ENCODE peak calls at places on chromosomes 5 and 9, in ten cellular contexts. One of them, this sample, is unnamed.

GRCh38 chr5:60830581-60831127 is 13.4 kb downstream of the ELOVL7 start:
- DNase-seq in ovary: no peak
- DNase-seq in stomach: no peak
- DNase-seq in stimulated activated CD4-positive, alpha-beta T cell treated with anti-CD3 and anti-CD28 coated beads, Interleukin-2, amount 100 ng/mL, for 48 hours: no peak
- DNase-seq in osteocyte: no peak
- DNase-seq in activated CD8-positive, alpha-beta memory T cell treated with anti-CD3 and anti-CD28 coated beads for 1 hour: no peak
- DNase-seq in GM06990: peak
- DNase-seq in cerebellar cortex: no peak
- DNase-seq in stimulated activated CD8-positive, alpha-beta memory T cell treated with anti-CD3 and anti-CD28 coated beads, Interleukin-7, amount 100 ng/mL, for 1 hour: no peak
- DNase-seq in amniotic stem cell: no peak
- DNase-seq in this sample: no peak

GRCh38 chr5:141623621-141624020 is 4.8 kb upstream of the DIAPH1 start:
- DNase-seq in osteocyte: no peak
- DNase-seq in activated CD8-positive, alpha-beta memory T cell treated with anti-CD3 and anti-CD28 coated beads for 1 hour: no peak
- DNase-seq in ovary: no peak
- DNase-seq in stimulated activated CD8-positive, alpha-beta memory T cell treated with anti-CD3 and anti-CD28 coated beads, Interleukin-7, amount 100 ng/mL, for 1 hour: no peak
- DNase-seq in GM06990: no peak
- DNase-seq in amniotic stem cell: no peak
- DNase-seq in stomach: no peak
- DNase-seq in cerebellar cortex: no peak
- DNase-seq in stimulated activated CD4-positive, alpha-beta T cell treated with anti-CD3 and anti-CD28 coated beads, Interleukin-2, amount 100 ng/mL, for 48 hours: no peak
- DNase-seq in this sample: no peak

GRCh38 chr5:1332461-1333001 is 12.4 kb downstream of the CLPTM1L start:
- DNase-seq in stomach: peak
- DNase-seq in GM06990: no peak
- DNase-seq in stimulated activated CD8-positive, alpha-beta memory T cell treated with anti-CD3 and anti-CD28 coated beads, Interleukin-7, amount 100 ng/mL, for 1 hour: no peak
- DNase-seq in ovary: no peak
- DNase-seq in activated CD8-positive, alpha-beta memory T cell treated with anti-CD3 and anti-CD28 coated beads for 1 hour: no peak
- DNase-seq in osteocyte: no peak
- DNase-seq in cerebellar cortex: peak
- DNase-seq in stimulated activated CD4-positive, alpha-beta T cell treated with anti-CD3 and anti-CD28 coated beads, Interleukin-2, amount 100 ng/mL, for 48 hours: no peak
- DNase-seq in amniotic stem cell: no peak
- DNase-seq in this sample: no peak

GRCh38 chr9:114525505-114525904 is 20.2 kb upstream of the WHRN start:
- DNase-seq in activated CD8-positive, alpha-beta memory T cell treated with anti-CD3 and anti-CD28 coated beads for 1 hour: no peak
- DNase-seq in stimulated activated CD8-positive, alpha-beta memory T cell treated with anti-CD3 and anti-CD28 coated beads, Interleukin-7, amount 100 ng/mL, for 1 hour: no peak
- DNase-seq in stimulated activated CD4-positive, alpha-beta T cell treated with anti-CD3 and anti-CD28 coated beads, Interleukin-2, amount 100 ng/mL, for 48 hours: no peak
- DNase-seq in ovary: no peak
- DNase-seq in cerebellar cortex: no peak
- DNase-seq in osteocyte: no peak
- DNase-seq in GM06990: no peak
- DNase-seq in stomach: no peak
- DNase-seq in amniotic stem cell: no peak
- DNase-seq in this sample: no peak

GRCh38 chr5:80715887-80716286 is 61.1 kb upstream of the DHFR start:
- DNase-seq in stimulated activated CD8-positive, alpha-beta memory T cell treated with anti-CD3 and anti-CD28 coated beads, Interleukin-7, amount 100 ng/mL, for 1 hour: no peak
- DNase-seq in activated CD8-positive, alpha-beta memory T cell treated with anti-CD3 and anti-CD28 coated beads for 1 hour: no peak
- DNase-seq in cerebellar cortex: no peak
- DNase-seq in stimulated activated CD4-positive, alpha-beta T cell treated with anti-CD3 and anti-CD28 coated beads, Interleukin-2, amount 100 ng/mL, for 48 hours: no peak
- DNase-seq in ovary: no peak
- DNase-seq in GM06990: no peak
- DNase-seq in stomach: no peak
- DNase-seq in osteocyte: no peak
- DNase-seq in amniotic stem cell: no peak
- DNase-seq in this sample: no peak

GRCh38 chr9:16721972-16722371 is 148.5 kb downstream of the BNC2 start:
- DNase-seq in amniotic stem cell: no peak
- DNase-seq in cerebellar cortex: no peak
- DNase-seq in stimulated activated CD4-positive, alpha-beta T cell treated with anti-CD3 and anti-CD28 coated beads, Interleukin-2, amount 100 ng/mL, for 48 hours: no peak
- DNase-seq in stomach: no peak
- DNase-seq in GM06990: no peak
- DNase-seq in osteocyte: no peak
- DNase-seq in activated CD8-positive, alpha-beta memory T cell treated with anti-CD3 and anti-CD28 coated beads for 1 hour: no peak
- DNase-seq in stimulated activated CD8-positive, alpha-beta memory T cell treated with anti-CD3 and anti-CD28 coated beads, Interleukin-7, amount 100 ng/mL, for 1 hour: no peak
- DNase-seq in ovary: peak
- DNase-seq in this sample: no peak

GRCh38 chr5:4873656-4874055 is 266.5 kb upstream of the ADAMTS16 start:
- DNase-seq in stomach: no peak
- DNase-seq in GM06990: no peak
- DNase-seq in ovary: no peak
- DNase-seq in stimulated activated CD8-positive, alpha-beta memory T cell treated with anti-CD3 and anti-CD28 coated beads, Interleukin-7, amount 100 ng/mL, for 1 hour: no peak
- DNase-seq in amniotic stem cell: no peak
- DNase-seq in osteocyte: no peak
- DNase-seq in activated CD8-positive, alpha-beta memory T cell treated with anti-CD3 and anti-CD28 coated beads for 1 hour: no peak
- DNase-seq in stimulated activated CD4-positive, alpha-beta T cell treated with anti-CD3 and anti-CD28 coated beads, Interleukin-2, amount 100 ng/mL, for 48 hours: no peak
- DNase-seq in cerebellar cortex: no peak
- DNase-seq in this sample: no peak

GRCh38 chr5:11573140-11573800 is 331.0 kb downstream of the CTNND2 start:
- DNase-seq in stimulated activated CD8-positive, alpha-beta memory T cell treated with anti-CD3 and anti-CD28 coated beads, Interleukin-7, amount 100 ng/mL, for 1 hour: no peak
- DNase-seq in GM06990: no peak
- DNase-seq in stimulated activated CD4-positive, alpha-beta T cell treated with anti-CD3 and anti-CD28 coated beads, Interleukin-2, amount 100 ng/mL, for 48 hours: no peak
- DNase-seq in ovary: no peak
- DNase-seq in osteocyte: no peak
- DNase-seq in cerebellar cortex: no peak
- DNase-seq in stomach: no peak
- DNase-seq in activated CD8-positive, alpha-beta memory T cell treated with anti-CD3 and anti-CD28 coated beads for 1 hour: no peak
- DNase-seq in amniotic stem cell: no peak
- DNase-seq in this sample: no peak

GRCh38 chr9:113503613-113504230 is 40.2 kb downstream of the RGS3 start:
- DNase-seq in GM06990: no peak
- DNase-seq in activated CD8-positive, alpha-beta memory T cell treated with anti-CD3 and anti-CD28 coated beads for 1 hour: no peak
- DNase-seq in osteocyte: no peak
- DNase-seq in stomach: no peak
- DNase-seq in cerebellar cortex: no peak
- DNase-seq in stimulated activated CD8-positive, alpha-beta memory T cell treated with anti-CD3 and anti-CD28 coated beads, Interleukin-7, amount 100 ng/mL, for 1 hour: no peak
- DNase-seq in stimulated activated CD4-positive, alpha-beta T cell treated with anti-CD3 and anti-CD28 coated beads, Interleukin-2, amount 100 ng/mL, for 48 hours: no peak
- DNase-seq in ovary: no peak
- DNase-seq in amniotic stem cell: no peak
- DNase-seq in this sample: no peak

GRCh38 chr5:1277331-1277730 is 17.5 kb downstream of the TERT start:
- DNase-seq in osteocyte: no peak
- DNase-seq in stimulated activated CD4-positive, alpha-beta T cell treated with anti-CD3 and anti-CD28 coated beads, Interleukin-2, amount 100 ng/mL, for 48 hours: no peak
- DNase-seq in ovary: no peak
- DNase-seq in GM06990: no peak
- DNase-seq in amniotic stem cell: no peak
- DNase-seq in stomach: no peak
- DNase-seq in stimulated activated CD8-positive, alpha-beta memory T cell treated with anti-CD3 and anti-CD28 coated beads, Interleukin-7, amount 100 ng/mL, for 1 hour: no peak
- DNase-seq in activated CD8-positive, alpha-beta memory T cell treated with anti-CD3 and anti-CD28 coated beads for 1 hour: no peak
- DNase-seq in cerebellar cortex: no peak
- DNase-seq in this sample: no peak

GRCh38 chr5:59143926-59144333 is 561.1 kb downstream of the RAB3C start:
- DNase-seq in stimulated activated CD8-positive, alpha-beta memory T cell treated with anti-CD3 and anti-CD28 coated beads, Interleukin-7, amount 100 ng/mL, for 1 hour: no peak
- DNase-seq in activated CD8-positive, alpha-beta memory T cell treated with anti-CD3 and anti-CD28 coated beads for 1 hour: no peak
- DNase-seq in cerebellar cortex: no peak
- DNase-seq in stimulated activated CD4-positive, alpha-beta T cell treated with anti-CD3 and anti-CD28 coated beads, Interleukin-2, amount 100 ng/mL, for 48 hours: no peak
- DNase-seq in amniotic stem cell: no peak
- DNase-seq in GM06990: no peak
- DNase-seq in osteocyte: no peak
- DNase-seq in ovary: no peak
- DNase-seq in stomach: no peak
- DNase-seq in this sample: no peak

GRCh38 chr9:15401266-15401665 is 21.4 kb upstream of the SNAPC3 start:
- DNase-seq in stomach: peak
- DNase-seq in osteocyte: peak
- DNase-seq in GM06990: no peak
- DNase-seq in cerebellar cortex: no peak
- DNase-seq in amniotic stem cell: no peak
- DNase-seq in stimulated activated CD8-positive, alpha-beta memory T cell treated with anti-CD3 and anti-CD28 coated beads, Interleukin-7, amount 100 ng/mL, for 1 hour: no peak
- DNase-seq in stimulated activated CD4-positive, alpha-beta T cell treated with anti-CD3 and anti-CD28 coated beads, Interleukin-2, amount 100 ng/mL, for 48 hours: no peak
- DNase-seq in ovary: no peak
- DNase-seq in activated CD8-positive, alpha-beta memory T cell treated with anti-CD3 and anti-CD28 coated beads for 1 hour: no peak
- DNase-seq in this sample: no peak

GRCh38 chr9:91856419-91856818 is 93.6 kb downstream of the ROR2 start:
- DNase-seq in amniotic stem cell: no peak
- DNase-seq in ovary: no peak
- DNase-seq in GM06990: no peak
- DNase-seq in activated CD8-positive, alpha-beta memory T cell treated with anti-CD3 and anti-CD28 coated beads for 1 hour: no peak
- DNase-seq in osteocyte: no peak
- DNase-seq in stimulated activated CD4-positive, alpha-beta T cell treated with anti-CD3 and anti-CD28 coated beads, Interleukin-2, amount 100 ng/mL, for 48 hours: no peak
- DNase-seq in stomach: no peak
- DNase-seq in stimulated activated CD8-positive, alpha-beta memory T cell treated with anti-CD3 and anti-CD28 coated beads, Interleukin-7, amount 100 ng/mL, for 1 hour: no peak
- DNase-seq in cerebellar cortex: no peak
- DNase-seq in this sample: no peak

GRCh38 chr5:83688321-83688720 is 32.3 kb downstream of the HAPLN1 start:
- DNase-seq in amniotic stem cell: no peak
- DNase-seq in activated CD8-positive, alpha-beta memory T cell treated with anti-CD3 and anti-CD28 coated beads for 1 hour: no peak
- DNase-seq in stimulated activated CD8-positive, alpha-beta memory T cell treated with anti-CD3 and anti-CD28 coated beads, Interleukin-7, amount 100 ng/mL, for 1 hour: no peak
- DNase-seq in GM06990: no peak
- DNase-seq in stimulated activated CD4-positive, alpha-beta T cell treated with anti-CD3 and anti-CD28 coated beads, Interleukin-2, amount 100 ng/mL, for 48 hours: no peak
- DNase-seq in cerebellar cortex: no peak
- DNase-seq in ovary: no peak
- DNase-seq in stomach: no peak
- DNase-seq in osteocyte: no peak
- DNase-seq in this sample: no peak

GRCh38 chr9:35726876-35727438 is 5.0 kb downstream of the TLN1 start:
- DNase-seq in stimulated activated CD4-positive, alpha-beta T cell treated with anti-CD3 and anti-CD28 coated beads, Interleukin-2, amount 100 ng/mL, for 48 hours: no peak
- DNase-seq in activated CD8-positive, alpha-beta memory T cell treated with anti-CD3 and anti-CD28 coated beads for 1 hour: no peak
- DNase-seq in stomach: no peak
- DNase-seq in osteocyte: no peak
- DNase-seq in stimulated activated CD8-positive, alpha-beta memory T cell treated with anti-CD3 and anti-CD28 coated beads, Interleukin-7, amount 100 ng/mL, for 1 hour: no peak
- DNase-seq in amniotic stem cell: no peak
- DNase-seq in cerebellar cortex: peak
- DNase-seq in GM06990: peak
- DNase-seq in ovary: no peak
- DNase-seq in this sample: no peak